ENCODE peak calls at places on chromosomes 16 and 17, in four cellular contexts. V is natural killer cell treated with Interleukin-12 subunit alpha and Interleukin-12 subunit beta and Interleukin-15 and Interleukin-18, amount 100 ng/mL, for 72 hours; X is non-pigmented ciliary epithelial cell; Z is NCI-H1092. G is an unnamed sample.

GRCh38 chr16:80994451-80994850 is 12.2 kb downstream of the CMC2 start:
- DNase-seq in X (no peak), V (no peak), Z (no peak), G (no peak)

GRCh38 chr17:8121531-8122390 is 2.1 kb downstream of the HES7 start:
- DNase-seq in Z (peak), V (no peak), X (no peak), G (peak)

GRCh38 chr17:81412490-81413093 is 17.3 kb downstream of the BAHCC1 start:
- DNase-seq in X (no peak), Z (no peak), V (peak), G (peak)

GRCh38 chr16:85417156-85417860 is 195.8 kb upstream of the GSE1 start:
- DNase-seq in V (peak), Z (no peak), X (no peak), G (peak)

GRCh38 chr16:57576429-57576870 is 34.0 kb downstream of the ADGRG5 start:
- DNase-seq in Z (peak), V (peak), X (peak), G (peak)

GRCh38 chr17:58181796-58182195 is 10.7 kb upstream of the EPX start:
- DNase-seq in V (no peak), X (no peak), Z (no peak), G (no peak)

GRCh38 chr16:11613381-11614303 is 26.9 kb upstream of the LITAF start:
- DNase-seq in X (no peak), V (peak), Z (no peak), G (peak)

GRCh38 chr16:16861546-16861945 is 482.6 kb downstream of the NPIPA7 start:
- DNase-seq in Z (peak), V (no peak), X (no peak), G (no peak)

GRCh38 chr16:74842413-74842812 is 67.8 kb upstream of the FA2H start:
- DNase-seq in X (no peak), V (no peak), Z (no peak), G (no peak)

GRCh38 chr17:79504181-79504605 is 106.7 kb downstream of the RBFOX3 start:
- DNase-seq in Z (no peak), X (no peak), V (no peak), G (no peak)

GRCh38 chr17:7836596-7837374 is 2.8 kb downstream of the KDM6B start:
- DNase-seq in V (peak), X (no peak), Z (peak), G (peak)

GRCh38 chr16:15955425-15955824 is 6.0 kb downstream of the ABCC1 start:
- DNase-seq in X (no peak), V (no peak), Z (no peak), G (no peak)

GRCh38 chr16:85850344-85850880 is 48.5 kb upstream of the IRF8 start:
- DNase-seq in X (no peak), V (no peak), Z (no peak), G (peak)

GRCh38 chr17:79842136-79842655 is 3.0 kb upstream of the CBX4 start:
- DNase-seq in V (no peak), Z (no peak), X (no peak), G (no peak)

GRCh38 chr17:69637399-69638165 is 223.1 kb downstream of the MAP2K6 start:
- DNase-seq in V (no peak), Z (no peak), X (peak), G (no peak)

GRCh38 chr16:84229421-84229820 is 10.4 kb downstream of the KCNG4 start:
- DNase-seq in Z (no peak), V (no peak), X (no peak), G (no peak)

GRCh38 chr17:1180958-1181768 is 1.4 kb upstream of the ABR start:
- DNase-seq in X (no peak), Z (no peak), V (no peak), G (no peak)

GRCh38 chr17:34580685-34581445 is 1.5 kb downstream of the TMEM132E start:
- DNase-seq in X (no peak), V (no peak), Z (no peak), G (no peak)

GRCh38 chr17:63476494-63476856 is 386 bp upstream of the ACE start:
- DNase-seq in V (no peak), X (no peak), Z (no peak), G (no peak)

GRCh38 chr16:30009085-30009862 is 1.6 kb downstream of the DOC2A start:
- DNase-seq in X (no peak), V (no peak), Z (no peak), G (no peak)

GRCh38 chr17:40194821-40195220 is 17.6 kb downstream of the RAPGEFL1 start:
- DNase-seq in V (no peak), Z (no peak), X (no peak), G (no peak)

GRCh38 chr16:85570735-85571562 is 42.2 kb upstream of the GSE1 start:
- DNase-seq in Z (no peak), X (no peak), V (peak), G (no peak)

GRCh38 chr17:36778458-36778857 is 158.8 kb upstream of the LHX1 start:
- DNase-seq in Z (no peak), V (no peak), X (no peak), G (no peak)

GRCh38 chr17:72162569-72162968 is 41.7 kb downstream of the SOX9 start:
- DNase-seq in V (no peak), X (no peak), Z (no peak), G (no peak)

G was measured in sigmoid colon.